ENCODE peak calls at places on chromosomes 1 and 21, in four cellular contexts. Q is K562, G is HEK293T, B is HepG2. F is an unnamed sample.

GRCh38 chr1:100419072-100419471 is 66.8 kb downstream of the CDC14A start:
- DNase-seq in Q (no peak), G (no peak), B (no peak), F (no peak)

GRCh38 chr1:232981161-232981560 is 30.8 kb downstream of the NTPCR start:
- DNase-seq in Q (no peak), G (no peak), B (no peak), F (no peak)

GRCh38 chr1:34984435-34985062 is 598 bp downstream of the TMEM35B start:
- DNase-seq in Q (peak), G (no peak), B (no peak), F (no peak)

GRCh38 chr21:33047231-33047630 is 21.5 kb downstream of the OLIG2 start:
- DNase-seq in Q (no peak), G (no peak), B (no peak), F (no peak)

GRCh38 chr1:201406831-201407406 is 7.8 kb upstream of the LAD1 start:
- DNase-seq in Q (no peak), G (no peak), B (peak), F (no peak)

GRCh38 chr1:167936930-167937708 is at the start of gene MPC2:
- DNase-seq in Q (peak), G (peak), B (peak), F (peak)

GRCh38 chr1:211541715-211542477 is 37.1 kb downstream of the SLC30A1 start:
- DNase-seq in Q (no peak), G (no peak), B (peak), F (no peak)

GRCh38 chr1:67436511-67437057 is 6.4 kb upstream of the SERBP1 start:
- DNase-seq in Q (no peak), G (no peak), B (no peak), F (no peak)

GRCh38 chr1:178048883-178049282 is 45.0 kb upstream of the RASAL2 start:
- DNase-seq in Q (no peak), G (no peak), B (no peak), F (no peak)

GRCh38 chr1:106620521-106620954 is 435.9 kb upstream of the PRMT6 start:
- DNase-seq in Q (no peak), G (no peak), B (no peak), F (no peak)

GRCh38 chr21:41170442-41170841 is 2.5 kb downstream of the BACE2 start:
- DNase-seq in Q (peak), G (peak), B (peak), F (peak)

GRCh38 chr1:216425577-216425976 is 2.3 kb upstream of the USH2A start:
- DNase-seq in Q (no peak), G (no peak), B (no peak), F (no peak)

GRCh38 chr21:28436286-28436932 is 556.3 kb downstream of the LTN1 start:
- DNase-seq in Q (no peak), G (no peak), B (no peak), F (no peak)

GRCh38 chr1:226656601-226657277 is 82.3 kb downstream of the ITPKB start:
- DNase-seq in Q (no peak), G (no peak), B (no peak), F (no peak)

GRCh38 chr1:165686121-165686970 is 12.0 kb downstream of the ALDH9A1 start:
- DNase-seq in Q (peak), G (no peak), B (no peak), F (peak)

GRCh38 chr1:95384570-95384969 is 150.6 kb downstream of the RWDD3 start:
- DNase-seq in Q (peak), G (peak), B (peak), F (peak)

GRCh38 chr1:203860396-203860951 is 925 bp upstream of the SNRPE start:
- DNase-seq in Q (no peak), G (peak), B (peak), F (no peak)

GRCh38 chr1:107140703-107141490 is at the start of gene NTNG1:
- DNase-seq in Q (no peak), G (peak), B (no peak), F (peak)

GRCh38 chr1:41614818-41615217 is 130.3 kb upstream of the EDN2 start:
- DNase-seq in Q (no peak), G (no peak), B (no peak), F (no peak)

GRCh38 chr1:162349635-162350330 is 26.9 kb downstream of the SPATA46 start:
- DNase-seq in Q (peak), G (peak), B (no peak), F (no peak)

GRCh38 chr1:20160034-20160433 is 20.9 kb downstream of the PLA2G2F start:
- DNase-seq in Q (no peak), G (no peak), B (no peak), F (no peak)

GRCh38 chr1:11749203-11749689 is 12.7 kb upstream of the C1orf167 start:
- DNase-seq in Q (peak), G (peak), B (peak), F (peak)

GRCh38 chr1:15345711-15346355 is 63.9 kb upstream of the EFHD2 start:
- DNase-seq in Q (peak), G (no peak), B (no peak), F (no peak)

GRCh38 chr1:110309139-110309538 is 30.0 kb upstream of the RBM15 start:
- DNase-seq in Q (no peak), G (no peak), B (no peak), F (no peak)

GRCh38 chr1:241376711-241377110 is 19.7 kb upstream of the RGS7 start:
- DNase-seq in Q (no peak), G (no peak), B (no peak), F (no peak)

GRCh38 chr1:171403396-171403795 is 81.9 kb upstream of the PRRC2C start:
- DNase-seq in Q (no peak), G (no peak), B (no peak), F (peak)

GRCh38 chr1:159188375-159188788 is 16.3 kb upstream of the ACKR1 start:
- DNase-seq in Q (no peak), G (no peak), B (no peak), F (peak)

GRCh38 chr1:245869847-245870246 is 637.2 kb downstream of the SMYD3 start:
- DNase-seq in Q (no peak), G (no peak), B (no peak), F (no peak)

GRCh38 chr1:70509996-70510876 is 99.2 kb downstream of the CTH start:
- DNase-seq in Q (peak), G (peak), B (peak), F (no peak)

GRCh38 chr1:64043976-64044375 is 159.4 kb upstream of the UBE2U start:
- DNase-seq in Q (no peak), G (no peak), B (no peak), F (no peak)

GRCh38 chr1:161404051-161404597 is 36.4 kb upstream of the CFAP126 start:
- DNase-seq in Q (no peak), G (no peak), B (no peak), F (no peak)

GRCh38 chr1:145871994-145872411 is 13.1 kb upstream of the PIAS3 start:
- DNase-seq in Q (no peak), G (no peak), B (no peak), F (peak)

GRCh38 chr1:178220094-178220493 is 126.2 kb downstream of the RASAL2 start:
- DNase-seq in Q (no peak), G (no peak), B (no peak), F (no peak)

GRCh38 chr21:16419188-16419874 is 689.5 kb downstream of the USP25 start:
- DNase-seq in Q (no peak), G (peak), B (peak), F (no peak)

GRCh38 chr1:231724876-231725647 is 98.5 kb downstream of the DISC1 start:
- DNase-seq in Q (peak), G (peak), B (peak), F (peak)

GRCh38 chr21:37503848-37504467 is 137.4 kb downstream of the DYRK1A start:
- DNase-seq in Q (no peak), G (no peak), B (peak), F (no peak)

GRCh38 chr1:190880352-190880751 is 402.7 kb upstream of the BRINP3 start:
- DNase-seq in Q (no peak), G (no peak), B (no peak), F (no peak)

GRCh38 chr1:10457910-10458309 is 8.1 kb downstream of the CORT start:
- DNase-seq in Q (no peak), G (no peak), B (no peak), F (no peak)

GRCh38 chr1:207345644-207346561 is 24.4 kb downstream of the CD55 start:
- DNase-seq in Q (no peak), G (no peak), B (no peak), F (no peak)

GRCh38 chr1:207346562-207346912 is 25.1 kb downstream of the CD55 start:
- DNase-seq in Q (no peak), G (no peak), B (no peak), F (no peak)

GRCh38 chr1:207336559-207337467 is 15.3 kb downstream of the CD55 start:
- DNase-seq in Q (no peak), G (no peak), B (peak), F (no peak)

GRCh38 chr1:207343675-207344074 is 22.2 kb downstream of the CD55 start:
- DNase-seq in Q (no peak), G (no peak), B (peak), F (no peak)

GRCh38 chr1:207342351-207342750 is 20.9 kb downstream of the CD55 start:
- DNase-seq in Q (no peak), G (no peak), B (no peak), F (no peak)
- TF ChIP-seq ELF4 in Q (no peak), G (no peak), B (no peak), F (no peak)

DNA sequence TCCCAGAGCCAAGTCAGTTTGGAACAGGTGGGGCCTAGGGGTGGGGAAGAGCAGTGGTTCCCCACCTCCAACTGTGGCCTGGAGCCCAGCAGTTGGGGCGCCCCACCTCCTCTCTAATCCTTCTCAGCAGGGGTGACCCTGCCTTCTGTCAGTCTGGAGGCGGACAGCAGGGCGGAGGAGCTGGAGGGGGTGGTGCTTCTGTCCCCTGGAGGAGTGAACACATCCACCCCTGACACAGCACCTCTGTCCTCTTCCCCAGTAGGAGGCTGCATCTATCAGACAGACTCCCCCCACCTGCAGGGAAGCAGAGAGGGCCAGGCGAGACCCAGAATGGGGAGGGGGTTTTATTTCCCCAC is 73.8 kb downstream of the MRPL37 start:
- DNase-seq in Q (peak), G (peak), B (no peak), F (no peak)
- TF ChIP-seq ELF4 in Q (no peak), G (no peak), B (no peak), F (no peak)

DNA sequence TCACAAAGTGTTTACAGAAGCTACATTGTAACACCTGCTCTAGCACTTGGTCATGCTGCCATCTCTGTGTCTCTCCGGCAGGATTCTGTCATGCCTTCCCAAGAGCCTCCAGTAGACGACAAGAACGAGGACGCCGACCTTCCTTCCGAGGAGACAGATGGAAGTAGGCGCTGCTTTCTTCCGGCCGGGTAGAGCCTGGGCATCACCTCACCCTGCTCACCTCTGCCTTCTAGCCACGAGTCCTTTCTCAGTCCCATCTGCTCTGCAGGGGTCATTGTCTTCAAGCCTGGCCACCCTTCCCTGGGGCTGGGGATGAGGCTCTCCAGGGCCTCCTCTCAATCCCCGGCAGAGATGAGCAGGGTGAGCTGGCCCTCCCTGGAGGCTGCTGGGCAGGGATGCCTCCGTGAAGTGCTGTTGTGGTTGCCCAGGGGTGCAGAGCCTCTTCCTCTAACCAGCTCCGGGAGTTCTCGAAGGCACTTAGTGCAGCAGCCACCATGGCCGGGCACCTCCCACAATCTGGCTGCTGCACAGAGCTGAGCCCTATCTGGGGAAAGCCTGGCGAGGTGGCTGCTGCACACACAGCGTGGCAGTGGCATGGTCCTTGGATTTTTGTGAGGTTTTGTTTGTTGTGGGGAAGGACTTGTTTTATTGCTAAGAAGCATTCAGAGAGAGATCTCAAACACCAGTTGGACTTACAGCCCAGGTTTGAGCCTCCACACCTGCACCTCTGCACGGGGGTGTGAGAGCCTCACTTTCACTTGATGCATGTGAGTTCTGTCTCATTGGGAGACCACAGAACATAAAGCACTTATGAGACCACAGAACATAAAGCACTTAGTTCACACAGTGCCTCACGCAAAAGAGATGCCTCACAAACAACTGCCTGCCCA is 48.4 kb downstream of the FAAP20 start:
- DNase-seq in Q (no peak), G (no peak), B (no peak), F (no peak)
- TF ChIP-seq ELF4 in Q (no peak), G (no peak), B (no peak), F (no peak)

GRCh38 chr1:50023292-50024159 is at the start of gene AGBL4:
- DNase-seq in Q (peak), G (peak), B (no peak), F (peak)
- TF ChIP-seq ELF4 in Q (no peak), G (no peak), B (no peak), F (no peak)

GRCh38 chr1:26540346-26540745 is 10.8 kb downstream of the RPS6KA1 start:
- DNase-seq in Q (no peak), G (no peak), B (no peak), F (no peak)

GRCh38 chr1:26541816-26542711 is 12.5 kb downstream of the RPS6KA1 start:
- DNase-seq in Q (peak), G (peak), B (peak), F (peak)

GRCh38 chr1:26542781-26543443 is 13.4 kb downstream of the RPS6KA1 start:
- DNase-seq in Q (no peak), G (no peak), B (no peak), F (no peak)

GRCh38 chr1:26539722-26540121 is 10.2 kb downstream of the RPS6KA1 start:
- DNase-seq in Q (no peak), G (no peak), B (no peak), F (no peak)

GRCh38 chr1:26541431-26541815 is 11.9 kb downstream of the RPS6KA1 start:
- DNase-seq in Q (no peak), G (no peak), B (no peak), F (no peak)
- TF ChIP-seq ELF4 in Q (no peak), G (no peak), B (no peak), F (no peak)

DNA sequence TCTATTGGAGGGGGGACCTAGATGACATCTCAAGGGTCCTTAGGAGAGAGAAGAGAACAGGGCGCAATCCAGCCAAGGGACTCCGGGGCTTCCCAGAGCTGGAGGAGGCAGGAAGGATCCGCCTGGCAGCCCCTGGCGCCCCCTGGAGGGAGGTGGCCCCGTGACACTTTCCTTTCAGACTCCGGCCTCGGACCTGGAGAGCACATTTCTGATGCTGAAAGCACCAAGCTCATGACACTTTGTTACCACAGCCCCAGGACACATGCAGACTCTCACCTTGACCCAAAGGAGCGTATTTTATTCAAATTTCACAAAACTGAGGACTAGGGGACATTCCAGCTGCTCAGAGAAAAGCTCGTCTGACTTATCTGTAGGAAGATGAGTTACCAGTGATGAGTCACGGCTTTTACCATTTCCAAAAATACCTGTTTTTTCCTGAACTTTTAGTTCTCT is 21.4 kb upstream of the POFUT2 start:
- DNase-seq in Q (peak), G (peak), B (peak), F (peak)
- TF ChIP-seq ELF4 in Q (no peak), G (no peak), B (no peak), F (no peak)